ENCODE peak calls at places on chromosomes 3 and 15, in nine cellular contexts. One of them, this sample, is unnamed. For H3K27me3, the result is how much of the 10 kb centered on the place peaks cover.

GRCh38 chr3:161793194-161793825 is 296.7 kb downstream of the OTOL1 start:
- DNase-seq in right lobe of liver: no peak
- DNase-seq in H1: no peak
- DNase-seq in ovary: no peak
- DNase-seq in transverse colon: no peak
- DNase-seq in breast epithelium: no peak
- DNase-seq in upper lobe of left lung: no peak
- DNase-seq in stomach: no peak
- DNase-seq in body of pancreas: no peak
- DNase-seq in this sample: no peak

GRCh38 chr15:100902436-100903190 is 16.5 kb upstream of the LRRK1 start:
- DNase-seq in upper lobe of left lung: peak
- DNase-seq in right lobe of liver: peak
- DNase-seq in ovary: peak
- DNase-seq in transverse colon: peak
- DNase-seq in H1: no peak
- DNase-seq in breast epithelium: peak
- DNase-seq in stomach: peak
- DNase-seq in body of pancreas: peak
- DNase-seq in this sample: peak

GRCh38 chr3:71258526-71258925 is 325.0 kb downstream of the FOXP1 start:
- DNase-seq in body of pancreas: no peak
- DNase-seq in H1: no peak
- DNase-seq in breast epithelium: no peak
- DNase-seq in stomach: no peak
- DNase-seq in upper lobe of left lung: no peak
- DNase-seq in transverse colon: no peak
- DNase-seq in ovary: no peak
- DNase-seq in right lobe of liver: no peak
- DNase-seq in this sample: no peak

GRCh38 chr3:51388286-51389029 is 2.6 kb upstream of the RBM15B start:
- DNase-seq in transverse colon: peak
- DNase-seq in right lobe of liver: no peak
- DNase-seq in upper lobe of left lung: peak
- DNase-seq in stomach: peak
- DNase-seq in body of pancreas: no peak
- DNase-seq in ovary: no peak
- DNase-seq in H1: peak
- DNase-seq in breast epithelium: no peak
- DNase-seq in this sample: no peak

GRCh38 chr3:15460891-15461524 is 33.6 kb downstream of the EAF1 start:
- DNase-seq in H1: no peak
- DNase-seq in upper lobe of left lung: no peak
- DNase-seq in ovary: no peak
- DNase-seq in transverse colon: no peak
- DNase-seq in breast epithelium: no peak
- DNase-seq in body of pancreas: no peak
- DNase-seq in stomach: no peak
- DNase-seq in right lobe of liver: no peak
- DNase-seq in this sample: no peak

GRCh38 chr3:125212096-125212508 is 446 bp downstream of the SLC12A8 start:
- DNase-seq in breast epithelium: no peak
- DNase-seq in transverse colon: no peak
- DNase-seq in body of pancreas: peak
- DNase-seq in stomach: no peak
- DNase-seq in H1: peak
- DNase-seq in ovary: no peak
- DNase-seq in right lobe of liver: peak
- DNase-seq in upper lobe of left lung: no peak
- DNase-seq in this sample: no peak

GRCh38 chr3:88725440-88725839 is 382.0 kb upstream of the EPHA3 start:
- DNase-seq in breast epithelium: no peak
- DNase-seq in right lobe of liver: no peak
- DNase-seq in upper lobe of left lung: no peak
- DNase-seq in H1: no peak
- DNase-seq in transverse colon: no peak
- DNase-seq in ovary: no peak
- DNase-seq in body of pancreas: no peak
- DNase-seq in stomach: no peak
- DNase-seq in this sample: no peak

GRCh38 chr15:69662668-69663000 is 210.0 kb downstream of the RPLP1 start:
- DNase-seq in H1: no peak
- DNase-seq in upper lobe of left lung: no peak
- DNase-seq in ovary: no peak
- DNase-seq in transverse colon: no peak
- DNase-seq in body of pancreas: no peak
- DNase-seq in right lobe of liver: no peak
- DNase-seq in stomach: no peak
- DNase-seq in breast epithelium: no peak
- DNase-seq in this sample: no peak

GRCh38 chr3:69441028-69441427 is 55.1 kb upstream of the FRMD4B start:
- DNase-seq in upper lobe of left lung: no peak
- DNase-seq in stomach: no peak
- DNase-seq in transverse colon: no peak
- DNase-seq in H1: no peak
- DNase-seq in ovary: no peak
- DNase-seq in body of pancreas: no peak
- DNase-seq in breast epithelium: no peak
- DNase-seq in right lobe of liver: no peak
- DNase-seq in this sample: no peak

GRCh38 chr3:38521391-38521987 is 25.3 kb downstream of the EXOG start:
- DNase-seq in right lobe of liver: no peak
- DNase-seq in H1: peak
- DNase-seq in breast epithelium: peak
- DNase-seq in upper lobe of left lung: peak
- DNase-seq in stomach: peak
- DNase-seq in ovary: peak
- DNase-seq in body of pancreas: peak
- DNase-seq in transverse colon: peak
- DNase-seq in this sample: peak

GRCh38 chr15:81002254-81003022 is 1.7 kb downstream of the TLNRD1 start:
- DNase-seq in transverse colon: peak
- DNase-seq in upper lobe of left lung: no peak
- DNase-seq in H1: peak
- DNase-seq in body of pancreas: peak
- DNase-seq in stomach: no peak
- DNase-seq in breast epithelium: no peak
- DNase-seq in ovary: peak
- DNase-seq in right lobe of liver: no peak
- DNase-seq in this sample: no peak

GRCh38 chr3:196127308-196128040 is 45.6 kb upstream of the TFRC start:
- DNase-seq in stomach: peak
- DNase-seq in H1: no peak
- DNase-seq in ovary: no peak
- DNase-seq in body of pancreas: no peak
- DNase-seq in transverse colon: peak
- DNase-seq in breast epithelium: no peak
- DNase-seq in right lobe of liver: no peak
- DNase-seq in upper lobe of left lung: no peak
- DNase-seq in this sample: no peak

GRCh38 chr3:16280671-16281070 is 15.7 kb downstream of the OXNAD1 start:
- DNase-seq in right lobe of liver: no peak
- DNase-seq in ovary: no peak
- DNase-seq in body of pancreas: no peak
- DNase-seq in breast epithelium: no peak
- DNase-seq in stomach: no peak
- DNase-seq in upper lobe of left lung: no peak
- DNase-seq in H1: no peak
- DNase-seq in transverse colon: no peak
- DNase-seq in this sample: no peak

GRCh38 chr15:95604634-95605036 is 725.9 kb upstream of the NR2F2 start:
- DNase-seq in H1: no peak
- DNase-seq in body of pancreas: no peak
- DNase-seq in upper lobe of left lung: no peak
- DNase-seq in right lobe of liver: no peak
- DNase-seq in stomach: no peak
- DNase-seq in breast epithelium: no peak
- DNase-seq in transverse colon: no peak
- DNase-seq in ovary: no peak
- DNase-seq in this sample: peak

DNA sequence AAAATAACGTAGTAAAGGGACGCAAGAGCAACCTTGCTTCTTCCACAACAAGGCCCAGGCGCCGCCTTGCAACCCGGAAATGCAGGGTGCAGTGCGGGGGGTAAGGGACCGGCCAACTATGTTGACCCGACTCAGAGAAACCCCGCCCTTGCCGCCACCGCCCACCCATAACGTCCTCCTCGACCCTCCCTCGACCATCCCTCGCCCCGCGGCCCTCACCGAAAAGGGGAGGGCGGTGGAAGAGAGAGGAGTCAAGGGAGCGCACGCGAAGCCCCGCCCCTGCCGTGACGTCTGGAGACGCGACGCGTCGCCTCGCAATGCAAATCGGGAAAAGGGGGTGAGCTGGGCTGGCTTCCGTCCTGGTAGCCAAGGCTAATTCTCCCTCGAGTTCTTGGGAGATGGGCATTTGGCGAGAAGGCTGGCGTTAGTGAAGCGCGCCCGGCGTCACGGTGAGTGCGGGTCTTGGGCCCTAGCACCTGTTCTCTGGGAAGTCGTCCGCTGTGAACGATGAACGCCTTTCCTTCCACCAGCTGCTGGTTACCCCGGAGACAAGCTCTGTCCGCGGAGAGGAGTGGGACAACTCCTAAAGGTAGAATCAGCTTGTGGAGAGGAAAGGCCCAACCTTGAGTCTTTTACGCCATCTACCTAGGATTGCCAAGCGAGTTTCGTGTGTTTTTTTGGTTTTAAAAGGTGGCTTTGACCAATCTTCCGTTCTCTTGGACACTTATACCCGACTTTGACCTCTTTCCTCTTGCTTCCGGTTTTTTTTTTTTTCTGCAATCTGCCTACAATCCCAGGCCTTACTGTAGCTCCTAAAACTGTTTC is at the start of gene USP8:
- DNase-seq in ovary: peak
- DNase-seq in right lobe of liver: peak
- DNase-seq in H1: peak
- DNase-seq in upper lobe of left lung: peak
- DNase-seq in stomach: peak
- DNase-seq in body of pancreas: peak
- DNase-seq in breast epithelium: peak
- DNase-seq in transverse colon: peak
- DNase-seq in this sample: peak
- TF ChIP-seq POLR2A in ovary: peak
- TF ChIP-seq POLR2A in right lobe of liver: peak
- TF ChIP-seq POLR2A in H1: peak
- TF ChIP-seq POLR2A in upper lobe of left lung: no peak
- TF ChIP-seq POLR2A in stomach: peak
- TF ChIP-seq POLR2A in body of pancreas: peak
- TF ChIP-seq POLR2A in breast epithelium: peak
- TF ChIP-seq POLR2A in transverse colon: peak
- TF ChIP-seq POLR2A in this sample: peak

DNA sequence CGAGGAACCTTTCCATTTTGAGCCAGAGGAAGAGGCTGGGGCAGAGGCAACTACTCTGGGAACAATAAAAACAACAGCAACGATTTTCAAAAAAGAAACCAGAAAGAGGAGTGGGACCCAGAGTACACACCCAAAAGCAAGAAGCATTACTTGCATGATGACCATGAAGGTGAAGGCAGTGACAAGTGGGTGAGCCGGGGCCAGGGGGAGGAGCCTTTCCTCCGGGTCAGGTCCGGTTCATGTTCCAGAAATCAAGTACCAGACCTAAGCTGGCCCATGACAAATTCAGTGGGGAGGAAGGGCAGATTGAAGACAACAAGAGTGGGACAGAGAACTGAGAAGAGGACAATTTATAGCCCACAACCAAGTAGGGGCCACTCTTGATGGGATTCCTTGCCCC is 77.2 kb upstream of the STT3B start:
- DNase-seq in right lobe of liver: no peak
- DNase-seq in body of pancreas: no peak
- DNase-seq in upper lobe of left lung: no peak
- DNase-seq in transverse colon: no peak
- DNase-seq in ovary: no peak
- DNase-seq in H1: no peak
- DNase-seq in stomach: no peak
- DNase-seq in breast epithelium: no peak
- DNase-seq in this sample: no peak
- H3K27me3 ChIP-seq in right lobe of liver: under half
- H3K27me3 ChIP-seq in body of pancreas: under half
- H3K27me3 ChIP-seq in upper lobe of left lung: under half
- H3K27me3 ChIP-seq in transverse colon: under half
- H3K27me3 ChIP-seq in ovary: under half
- H3K27me3 ChIP-seq in H1: under half
- H3K27me3 ChIP-seq in stomach: under half
- H3K27me3 ChIP-seq in breast epithelium: under half
- H3K27me3 ChIP-seq in this sample: under half

GRCh38 chr3:192128922-192129321 is 598.4 kb downstream of the FGF12 start:
- DNase-seq in transverse colon: no peak
- DNase-seq in upper lobe of left lung: no peak
- DNase-seq in breast epithelium: no peak
- DNase-seq in H1: no peak
- DNase-seq in stomach: no peak
- DNase-seq in body of pancreas: no peak
- DNase-seq in right lobe of liver: no peak
- DNase-seq in ovary: no peak
- DNase-seq in this sample: no peak
- TF ChIP-seq POLR2A in transverse colon: no peak
- TF ChIP-seq POLR2A in upper lobe of left lung: no peak
- TF ChIP-seq POLR2A in breast epithelium: no peak
- TF ChIP-seq POLR2A in H1: no peak
- TF ChIP-seq POLR2A in stomach: no peak
- TF ChIP-seq POLR2A in body of pancreas: no peak
- TF ChIP-seq POLR2A in right lobe of liver: no peak
- TF ChIP-seq POLR2A in ovary: no peak
- TF ChIP-seq POLR2A in this sample: no peak

GRCh38 chr15:72169921-72170611 is 27.5 kb downstream of the GRAMD2A start:
- DNase-seq in right lobe of liver: no peak
- DNase-seq in transverse colon: peak
- DNase-seq in H1: no peak
- DNase-seq in stomach: peak
- DNase-seq in upper lobe of left lung: no peak
- DNase-seq in ovary: no peak
- DNase-seq in breast epithelium: peak
- DNase-seq in body of pancreas: no peak
- DNase-seq in this sample: no peak

GRCh38 chr15:72168833-72169232 is 28.8 kb downstream of the GRAMD2A start:
- DNase-seq in right lobe of liver: no peak
- DNase-seq in breast epithelium: peak
- DNase-seq in upper lobe of left lung: no peak
- DNase-seq in transverse colon: no peak
- DNase-seq in ovary: no peak
- DNase-seq in H1: no peak
- DNase-seq in stomach: peak
- DNase-seq in body of pancreas: no peak
- DNase-seq in this sample: no peak

GRCh38 chr15:72170691-72171090 is 26.9 kb downstream of the GRAMD2A start:
- DNase-seq in upper lobe of left lung: no peak
- DNase-seq in body of pancreas: no peak
- DNase-seq in transverse colon: no peak
- DNase-seq in breast epithelium: no peak
- DNase-seq in right lobe of liver: no peak
- DNase-seq in H1: no peak
- DNase-seq in ovary: no peak
- DNase-seq in stomach: no peak
- DNase-seq in this sample: no peak

GRCh38 chr15:72168131-72168825 is 29.3 kb downstream of the GRAMD2A start:
- DNase-seq in ovary: no peak
- DNase-seq in H1: no peak
- DNase-seq in body of pancreas: no peak
- DNase-seq in stomach: peak
- DNase-seq in transverse colon: no peak
- DNase-seq in right lobe of liver: no peak
- DNase-seq in upper lobe of left lung: no peak
- DNase-seq in breast epithelium: peak
- DNase-seq in this sample: no peak

GRCh38 chr15:72169236-72169920 is 28.2 kb downstream of the GRAMD2A start:
- DNase-seq in right lobe of liver: no peak
- DNase-seq in transverse colon: no peak
- DNase-seq in ovary: no peak
- DNase-seq in stomach: peak
- DNase-seq in body of pancreas: no peak
- DNase-seq in breast epithelium: no peak
- DNase-seq in H1: no peak
- DNase-seq in upper lobe of left lung: no peak
- DNase-seq in this sample: no peak
- H3K27me3 ChIP-seq in right lobe of liver: under half
- H3K27me3 ChIP-seq in transverse colon: under half
- H3K27me3 ChIP-seq in ovary: under half
- H3K27me3 ChIP-seq in stomach: under half
- H3K27me3 ChIP-seq in body of pancreas: under half
- H3K27me3 ChIP-seq in breast epithelium: under half
- H3K27me3 ChIP-seq in H1: under half
- H3K27me3 ChIP-seq in upper lobe of left lung: under half
- H3K27me3 ChIP-seq in this sample: under half

This sample was measured in uterus.